ENCODE peak calls at places on chromosomes 16 and 17, in six cellular contexts. C, L, K, J, Y and R are unnamed samples.

GRCh38 chr16:25108054-25108453 is 3.5 kb upstream of the LCMT1 start:
- DNase-seq in K (no peak), Y (no peak), L (no peak), C (no peak), J (peak), R (no peak)

GRCh38 chr17:6543079-6544010 is 13.0 kb downstream of the PITPNM3 start:
- DNase-seq in C (no peak), J (no peak), K (no peak), L (no peak), Y (no peak), R (no peak)

GRCh38 chr17:55155867-55156560 is 108.7 kb upstream of the HLF start:
- DNase-seq in C (no peak), J (no peak), K (no peak), Y (no peak), L (no peak), R (no peak)

GRCh38 chr17:40307001-40307690 is 1.8 kb upstream of the RARA start:
- DNase-seq in J (no peak), K (peak), L (peak), C (no peak), Y (no peak), R (no peak)

GRCh38 chr17:51397361-51398127 is 137.2 kb downstream of the UTP18 start:
- DNase-seq in Y (no peak), J (no peak), L (no peak), C (no peak), K (no peak), R (no peak)

GRCh38 chr16:31810863-31811262 is 62.7 kb upstream of the ZNF267 start:
- DNase-seq in K (no peak), L (no peak), J (no peak), Y (no peak), C (no peak), R (no peak)

GRCh38 chr17:64345691-64346376 is 44.8 kb downstream of the PECAM1 start:
- DNase-seq in L (no peak), K (no peak), J (no peak), C (no peak), Y (peak), R (no peak)

GRCh38 chr17:68346448-68346847 is 55.2 kb downstream of the ARSG start:
- DNase-seq in L (no peak), Y (no peak), K (peak), J (peak), C (peak), R (peak)

GRCh38 chr16:62240722-62241121 is 204.5 kb upstream of the CDH8 start:
- DNase-seq in C (no peak), Y (no peak), L (no peak), J (no peak), K (no peak), R (no peak)

GRCh38 chr16:15822957-15823356 is 33.9 kb downstream of the MYH11 start:
- DNase-seq in J (no peak), C (no peak), Y (peak), L (no peak), K (no peak), R (no peak)

GRCh38 chr16:11833951-11834695 is 17.2 kb downstream of the RSL1D1 start:
- DNase-seq in C (no peak), L (peak), K (no peak), Y (no peak), J (peak), R (no peak)

GRCh38 chr17:8192070-8192815 is 2.3 kb upstream of the BORCS6 start:
- DNase-seq in K (peak), J (no peak), C (peak), L (peak), Y (peak), R (peak)

GRCh38 chr17:30312218-30312617 is 20.5 kb upstream of the BLMH start:
- DNase-seq in J (no peak), C (no peak), K (no peak), Y (no peak), L (no peak), R (no peak)